ENCODE peak calls at places on chromosomes 5 and 9, in seven cellular contexts. G is fibroblast of lung, J is stomach, Q is neural progenitor cell, Y is fibroblast of pulmonary artery, M is cardiac fibroblast, V is MM.1S. Z is an unnamed sample.

GRCh38 chr5:51518607-51519006 is 135.4 kb downstream of the ISL1 start:
- DNase-seq in M (no peak), Q (peak), G (no peak), J (no peak), Y (no peak), V (no peak), Z (no peak)

GRCh38 chr5:135465391-135466122 is 13.4 kb upstream of the TIFAB start:
- DNase-seq in Y (no peak), V (no peak), G (no peak), J (no peak), Q (no peak), M (no peak), Z (no peak)

GRCh38 chr9:71814805-71815204 is 46.5 kb upstream of the CEMIP2 start:
- DNase-seq in M (peak), G (peak), J (no peak), Q (no peak), Y (peak), V (no peak), Z (no peak)

GRCh38 chr5:50722223-50722622 is 55.8 kb downstream of the PARP8 start:
- DNase-seq in Y (no peak), V (no peak), Q (no peak), M (no peak), J (no peak), G (no peak), Z (no peak)

GRCh38 chr5:142012186-142012785 is 541 bp downstream of the GNPDA1 start:
- DNase-seq in M (peak), Q (peak), V (peak), G (peak), Y (peak), J (peak), Z (peak)

GRCh38 chr9:117414906-117415583 is at the start of gene ASTN2:
- DNase-seq in M (no peak), J (no peak), Y (no peak), Q (peak), G (no peak), V (peak), Z (no peak)

GRCh38 chr9:113593682-113594281 is 130.3 kb downstream of the RGS3 start:
- DNase-seq in G (peak), J (peak), M (peak), Q (peak), Y (peak), V (no peak), Z (peak)

GRCh38 chr5:121018004-121018403 is 553.9 kb downstream of the PRR16 start:
- DNase-seq in M (no peak), J (no peak), Y (no peak), Q (no peak), V (no peak), G (no peak), Z (no peak)

GRCh38 chr9:79236466-79236865 is 335.3 kb upstream of the TLE4 start:
- DNase-seq in M (no peak), G (no peak), J (no peak), Y (no peak), V (no peak), Q (no peak), Z (peak)

GRCh38 chr9:104907278-104907951 is 20.5 kb downstream of the ABCA1 start:
- DNase-seq in J (no peak), V (no peak), Q (no peak), Y (peak), G (peak), M (peak), Z (peak)

GRCh38 chr5:135541969-135542502 is 6.3 kb upstream of the NEUROG1 start:
- DNase-seq in Y (no peak), M (no peak), V (no peak), G (no peak), Q (peak), J (no peak), Z (no peak)

DNA sequence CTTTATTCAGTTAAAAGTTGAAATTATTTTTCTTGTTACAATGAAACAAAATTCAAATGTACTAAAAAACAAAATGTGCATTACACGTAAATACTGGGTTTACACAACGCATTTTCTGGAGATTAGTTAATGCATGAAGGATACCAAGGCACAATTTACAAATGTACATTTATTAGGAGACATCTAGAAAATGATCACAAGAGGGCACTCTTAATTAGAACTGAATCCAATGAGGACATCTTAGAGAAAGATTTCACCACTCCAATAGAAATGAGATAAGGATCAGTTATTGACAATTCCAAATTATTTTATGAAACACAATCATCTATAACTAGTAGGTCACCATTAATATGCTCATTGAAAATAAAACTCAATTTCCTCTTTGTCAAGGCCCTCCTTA is 36.6 kb upstream of the CDH12 start:
- DNase-seq in V (no peak), G (peak), Y (no peak), M (no peak), J (no peak), Q (no peak), Z (peak)
- TF ChIP-seq CTCF in V (peak), G (peak), Y (no peak), M (no peak), J (no peak), Q (peak), Z (peak)

GRCh38 chr5:3122216-3122615 is 370.7 kb upstream of the IRX2 start:
- DNase-seq in M (no peak), J (no peak), Q (no peak), Y (no peak), G (no peak), V (no peak), Z (no peak)
- H3K4me3 ChIP-seq in M (no peak), J (no peak), Q (peak), Y (no peak), G (no peak), V (no peak), Z (no peak)

GRCh38 chr9:131809941-131810344 is 70.1 kb upstream of the RAPGEF1 start:
- DNase-seq in Q (no peak), Y (peak), G (peak), V (no peak), J (no peak), M (peak), Z (peak)

GRCh38 chr9:131811405-131811804 is 71.5 kb upstream of the RAPGEF1 start:
- DNase-seq in M (no peak), Y (no peak), G (no peak), V (no peak), Q (no peak), J (no peak), Z (no peak)

GRCh38 chr9:131813116-131813515 is 73.2 kb upstream of the RAPGEF1 start:
- DNase-seq in Y (peak), G (peak), Q (no peak), M (peak), V (no peak), J (no peak), Z (no peak)

GRCh38 chr9:131812116-131812790 is 72.4 kb upstream of the RAPGEF1 start:
- DNase-seq in V (no peak), Q (no peak), J (no peak), G (no peak), Y (no peak), M (no peak), Z (no peak)

DNA sequence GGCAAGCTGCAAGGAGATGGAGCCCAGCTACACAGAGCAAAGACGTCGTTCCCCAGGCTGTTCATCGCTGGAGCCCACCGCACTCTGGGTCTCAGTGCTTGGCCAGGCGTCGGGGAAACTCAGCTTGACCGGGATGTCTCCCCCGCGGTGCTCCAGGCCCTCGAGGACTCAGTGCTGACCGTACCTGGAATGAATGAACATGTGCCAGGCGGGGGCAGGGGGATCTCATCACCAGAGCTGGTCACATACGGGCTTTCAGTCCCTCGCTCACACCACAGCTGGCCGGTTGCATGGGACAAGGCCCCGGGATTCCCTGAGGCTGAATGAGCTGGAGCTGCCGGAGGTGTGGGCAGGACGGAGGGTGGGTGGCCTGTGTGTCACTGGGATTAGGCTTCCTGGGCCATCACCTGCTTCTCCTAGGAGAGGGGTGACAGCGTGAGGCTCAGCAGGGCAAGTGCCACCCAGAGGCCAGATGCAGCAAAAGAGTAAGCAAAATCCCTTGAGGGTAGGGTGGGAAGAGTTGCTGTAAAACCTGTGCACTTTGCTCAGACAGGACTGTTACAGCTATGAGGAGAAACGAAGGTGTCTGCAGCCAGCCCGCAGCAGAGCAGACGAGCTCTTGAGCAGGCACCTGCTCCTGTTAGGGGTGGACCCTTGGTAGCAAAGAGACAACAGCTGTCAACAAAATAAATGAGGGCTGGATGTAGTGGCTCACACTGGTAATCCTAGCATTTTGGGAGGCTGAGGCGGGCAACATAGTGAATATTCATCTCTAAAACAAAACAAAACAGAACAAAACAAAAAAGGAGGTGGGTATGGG is 70.7 kb upstream of the RAPGEF1 start:
- DNase-seq in V (no peak), G (no peak), M (no peak), J (no peak), Y (no peak), Q (no peak), Z (no peak)
- TF ChIP-seq CTCF in V (peak), G (no peak), M (no peak), J (no peak), Y (no peak), Q (no peak), Z (no peak)

DNA sequence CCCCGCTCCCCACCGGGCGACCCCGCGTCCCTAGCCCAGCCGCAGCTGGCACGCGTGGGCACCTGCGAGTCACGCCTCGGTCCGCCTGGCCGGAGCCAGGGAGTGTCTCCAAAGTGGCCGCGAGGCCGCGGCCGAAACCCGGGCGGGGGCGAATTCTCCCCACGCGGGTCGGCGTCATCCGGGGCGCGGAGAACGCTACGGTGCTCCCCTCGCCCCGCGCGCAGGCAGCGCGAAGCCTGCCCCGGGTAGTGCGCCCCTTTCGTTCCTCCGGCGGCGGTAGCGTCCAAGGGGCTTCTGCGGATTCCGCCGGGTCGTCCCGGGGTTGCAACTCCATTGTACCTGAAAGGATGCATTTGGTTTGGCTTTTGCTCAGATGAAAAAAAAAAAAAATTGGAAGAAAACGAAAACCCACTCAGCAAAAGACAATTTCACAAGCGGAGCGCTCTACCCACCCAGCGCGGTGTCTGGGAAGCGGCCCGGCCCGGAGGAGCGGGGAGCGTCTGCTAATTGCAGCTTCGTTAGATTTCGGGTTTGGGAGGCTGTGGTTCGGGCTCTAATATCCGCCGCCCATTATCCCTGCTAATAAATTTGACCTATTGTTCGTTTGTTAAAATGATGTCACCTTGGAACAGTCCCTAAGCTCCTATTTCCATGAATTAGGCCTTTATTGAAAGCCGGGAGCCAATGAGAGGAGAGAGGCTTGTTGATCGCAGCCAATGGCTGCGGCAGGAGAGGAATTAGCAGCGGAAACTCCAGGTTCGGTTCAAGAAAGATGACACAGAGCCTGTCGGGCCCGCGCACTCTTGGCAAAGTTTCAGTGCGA is at the start of gene TLX3:
- DNase-seq in Y (no peak), J (no peak), G (peak), Q (peak), V (no peak), M (no peak), Z (peak)
- H3K4me3 ChIP-seq in Y (no peak), J (peak), G (no peak), Q (peak), V (no peak), M (no peak), Z (no peak)

DNA sequence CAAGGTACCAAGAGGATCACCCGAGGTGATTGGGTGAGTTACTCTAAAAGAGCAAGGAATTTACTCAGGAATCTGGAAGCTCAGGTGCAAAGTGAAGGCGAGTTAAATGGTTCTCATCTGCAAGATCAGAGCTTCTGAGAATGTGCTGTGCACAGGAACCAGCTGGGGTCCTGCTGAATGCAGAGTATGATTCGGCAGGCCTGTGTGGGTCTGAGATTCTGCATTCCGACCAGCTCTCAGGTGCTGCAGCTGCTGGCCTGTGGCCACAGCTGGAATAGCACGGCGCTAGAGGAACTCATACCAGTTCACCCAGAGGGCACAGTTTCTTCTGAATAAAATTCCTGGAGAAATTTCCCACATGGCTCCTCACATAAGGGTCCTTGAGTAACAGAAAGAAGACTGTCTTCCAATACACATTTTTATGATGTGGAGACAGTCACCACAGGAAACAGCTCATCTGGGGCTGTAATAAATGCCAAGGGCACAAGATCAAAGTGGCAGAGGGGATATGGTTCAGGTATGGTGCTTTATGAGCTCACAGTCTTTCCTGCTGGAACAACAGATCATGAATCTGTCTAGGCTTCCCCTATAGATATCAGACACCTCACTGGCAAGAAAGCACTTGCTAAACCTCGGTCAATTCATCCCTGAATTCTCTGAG is 83.9 kb downstream of the PTPN3 start:
- DNase-seq in Y (no peak), Q (peak), J (no peak), G (no peak), V (peak), M (no peak), Z (no peak)
- TF ChIP-seq CTCF in Y (no peak), Q (no peak), J (no peak), G (no peak), V (peak), M (no peak), Z (no peak)

DNA sequence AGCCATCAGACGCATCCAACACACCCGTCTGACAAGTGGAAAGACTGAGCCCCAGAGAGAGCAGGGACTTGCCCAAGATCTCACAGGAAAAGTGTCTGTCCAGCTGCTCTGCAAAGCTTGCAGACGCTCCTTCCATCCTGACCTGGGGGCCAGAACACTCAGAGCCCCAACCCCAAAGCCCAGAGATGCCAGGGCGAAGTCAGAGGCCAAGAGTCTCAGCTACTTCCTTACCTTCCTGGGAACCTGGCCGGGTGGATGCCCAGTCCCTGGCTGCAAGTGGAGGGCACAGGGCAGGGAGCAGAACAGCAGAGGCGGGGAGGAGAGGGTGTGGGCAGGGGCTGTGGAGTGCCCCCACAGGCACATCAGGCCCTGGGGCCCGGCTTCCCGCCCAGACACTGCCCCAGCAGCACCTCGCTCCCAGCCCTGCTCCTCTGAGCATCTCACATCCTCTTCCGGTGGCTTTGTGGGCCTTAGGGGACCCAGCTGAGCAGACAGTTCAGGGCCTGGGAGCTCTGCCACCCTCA is 9.7 kb upstream of the RALGDS start:
- DNase-seq in J (no peak), M (no peak), V (no peak), Q (no peak), G (no peak), Y (no peak), Z (no peak)
- H3K4me3 ChIP-seq in J (no peak), M (no peak), V (no peak), Q (no peak), G (no peak), Y (no peak), Z (no peak)

GRCh38 chr9:137317979-137318511 is 16.0 kb upstream of the NRARP start:
- DNase-seq in G (no peak), V (no peak), J (peak), M (no peak), Y (no peak), Q (no peak), Z (no peak)
- TF ChIP-seq CTCF in G (no peak), V (no peak), J (no peak), M (no peak), Y (no peak), Q (no peak), Z (no peak)

DNA sequence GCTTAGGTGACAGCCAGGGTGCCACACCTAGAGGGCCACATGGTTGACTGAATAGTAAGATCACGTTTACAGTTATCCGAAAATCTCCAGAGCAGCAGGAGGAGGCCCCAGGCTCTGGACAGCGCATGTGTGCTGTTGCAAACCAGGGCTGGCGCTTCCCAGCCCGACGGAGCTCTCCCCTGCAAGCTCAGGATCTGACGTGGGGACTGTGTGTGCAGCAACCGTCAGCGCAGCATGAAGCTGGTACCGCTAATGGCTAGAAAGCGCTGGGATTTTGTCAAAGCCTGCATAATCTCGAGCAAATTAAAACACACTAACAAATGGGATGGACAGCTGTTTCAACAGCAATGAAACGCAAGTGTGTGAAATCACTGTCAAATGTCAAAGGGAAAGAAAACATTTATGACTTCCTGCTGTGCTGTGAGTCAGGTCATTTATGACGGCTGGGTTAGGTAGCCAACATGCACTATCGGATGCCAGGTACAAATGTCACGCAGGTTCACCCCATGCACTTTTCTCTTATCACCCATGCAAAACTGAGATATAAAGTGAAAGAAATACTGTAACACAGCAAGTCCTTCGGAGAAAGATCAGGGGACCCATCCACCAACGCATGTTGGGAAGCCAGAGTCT is 7.5 kb downstream of the SURF4 start:
- DNase-seq in J (no peak), Y (no peak), Q (no peak), V (no peak), G (no peak), M (peak), Z (no peak)
- H3K4me3 ChIP-seq in J (peak), Y (no peak), Q (no peak), V (no peak), G (no peak), M (no peak), Z (no peak)

Z was measured in epithelial cell of esophagus.